ENCODE peak calls at places on chromosomes 5 and 9, in eight cellular contexts. B is upper lobe of left lung, P is prostate gland, A is vagina, Z is stomach, C is HCT116, M is transverse colon, Q is heart left ventricle. T is an unnamed sample. For H3K4me1, the result is how much of the 10 kb centered on the place peaks cover.

GRCh38 chr5:38607930-38608545 is 51.6 kb upstream of the LIFR start:
- DNase-seq in B (peak), C (no peak), M (no peak), A (no peak), P (peak), Z (no peak), Q (no peak), T (no peak)

GRCh38 chr9:37036237-37037136 is 2.4 kb upstream of the PAX5 start:
- DNase-seq in B (peak), C (no peak), M (peak), P (peak), Q (peak), A (no peak), Z (peak), T (peak)

GRCh38 chr9:38278931-38279532 is 113.5 kb upstream of the ALDH1B1 start:
- DNase-seq in A (peak), P (no peak), Q (no peak), C (no peak), M (no peak), Z (no peak), B (no peak), T (no peak)

GRCh38 chr5:129241755-129242154 is 147.2 kb downstream of the ISOC1 start:
- DNase-seq in A (no peak), B (no peak), M (no peak), Z (no peak), C (no peak), P (no peak), Q (no peak), T (no peak)

GRCh38 chr5:173180331-173180730 is 36.0 kb downstream of the BNIP1 start:
- DNase-seq in C (no peak), B (no peak), M (no peak), Z (no peak), P (no peak), A (no peak), Q (no peak), T (no peak)

GRCh38 chr9:36959681-36960574 is 74.1 kb downstream of the PAX5 start:
- DNase-seq in Z (no peak), Q (no peak), B (no peak), P (no peak), A (no peak), M (no peak), C (no peak), T (no peak)

GRCh38 chr5:151378616-151379015 is 31.3 kb upstream of the SLC36A2 start:
- DNase-seq in C (no peak), Q (no peak), B (no peak), A (no peak), M (no peak), P (no peak), Z (no peak), T (no peak)

GRCh38 chr9:84668204-84669007 is 1.1 kb upstream of the NTRK2 start:
- DNase-seq in Z (no peak), M (peak), Q (peak), C (peak), A (no peak), B (peak), P (no peak), T (peak)

GRCh38 chr5:91018712-91019371 is 364.3 kb downstream of the ARRDC3 start:
- DNase-seq in C (no peak), B (no peak), Z (no peak), A (no peak), M (no peak), Q (no peak), P (no peak), T (no peak)

GRCh38 chr5:57386958-57387357 is 95.7 kb downstream of the ACTBL2 start:
- DNase-seq in M (no peak), P (no peak), A (no peak), Z (no peak), Q (no peak), C (no peak), B (no peak), T (no peak)

GRCh38 chr5:14501353-14502162 is 80.0 kb upstream of the OTULINL start:
- DNase-seq in Q (no peak), B (no peak), M (no peak), P (no peak), C (no peak), Z (no peak), A (no peak), T (no peak)

GRCh38 chr9:126874546-126875314 is 14.3 kb downstream of the ZBTB34 start:
- DNase-seq in P (no peak), C (no peak), M (no peak), Q (no peak), Z (no peak), A (no peak), B (no peak), T (no peak)

GRCh38 chr5:81336528-81336927 is 35.1 kb downstream of the ZCCHC9 start:
- DNase-seq in C (no peak), Z (no peak), A (no peak), Q (no peak), P (no peak), M (no peak), B (no peak), T (no peak)

GRCh38 chr5:150853560-150853959 is 7.2 kb downstream of the IRGM start:
- DNase-seq in Q (no peak), P (no peak), M (no peak), Z (no peak), A (no peak), C (no peak), B (no peak), T (no peak)

GRCh38 chr9:36928670-36929349 is 105.3 kb downstream of the PAX5 start:
- DNase-seq in A (no peak), M (no peak), Q (no peak), Z (no peak), B (no peak), C (no peak), P (no peak), T (no peak)

GRCh38 chr5:81207009-81207408 is 26.1 kb upstream of the CKMT2 start:
- DNase-seq in M (no peak), Z (no peak), B (no peak), A (no peak), P (no peak), C (no peak), Q (no peak), T (no peak)

GRCh38 chr5:10485142-10485795 is 43.6 kb downstream of the ROPN1L start:
- DNase-seq in A (no peak), M (no peak), P (no peak), Q (peak), Z (peak), C (peak), B (no peak), T (peak)

GRCh38 chr5:112014771-112015170 is 257.8 kb upstream of the NREP start:
- DNase-seq in A (no peak), Z (no peak), C (no peak), Q (no peak), M (no peak), P (no peak), B (no peak), T (no peak)

GRCh38 chr5:136056336-136056735 is 27.5 kb downstream of the TGFBI start:
- DNase-seq in A (no peak), B (no peak), M (no peak), Q (no peak), Z (no peak), P (no peak), C (no peak), T (no peak)
- TF ChIP-seq POLR2A in A (no peak), B (no peak), M (no peak), Q (no peak), Z (no peak), P (no peak), C (no peak), T (no peak)

GRCh38 chr5:154708845-154709244 is 46.3 kb upstream of the LARP1 start:
- DNase-seq in Q (no peak), C (peak), B (peak), Z (no peak), A (no peak), M (no peak), P (no peak), T (no peak)
- H3K4me1 ChIP-seq in Q (under half), C (half or more), B (under half), Z (under half), A (under half), M (under half), P (under half), T (under half)

DNA sequence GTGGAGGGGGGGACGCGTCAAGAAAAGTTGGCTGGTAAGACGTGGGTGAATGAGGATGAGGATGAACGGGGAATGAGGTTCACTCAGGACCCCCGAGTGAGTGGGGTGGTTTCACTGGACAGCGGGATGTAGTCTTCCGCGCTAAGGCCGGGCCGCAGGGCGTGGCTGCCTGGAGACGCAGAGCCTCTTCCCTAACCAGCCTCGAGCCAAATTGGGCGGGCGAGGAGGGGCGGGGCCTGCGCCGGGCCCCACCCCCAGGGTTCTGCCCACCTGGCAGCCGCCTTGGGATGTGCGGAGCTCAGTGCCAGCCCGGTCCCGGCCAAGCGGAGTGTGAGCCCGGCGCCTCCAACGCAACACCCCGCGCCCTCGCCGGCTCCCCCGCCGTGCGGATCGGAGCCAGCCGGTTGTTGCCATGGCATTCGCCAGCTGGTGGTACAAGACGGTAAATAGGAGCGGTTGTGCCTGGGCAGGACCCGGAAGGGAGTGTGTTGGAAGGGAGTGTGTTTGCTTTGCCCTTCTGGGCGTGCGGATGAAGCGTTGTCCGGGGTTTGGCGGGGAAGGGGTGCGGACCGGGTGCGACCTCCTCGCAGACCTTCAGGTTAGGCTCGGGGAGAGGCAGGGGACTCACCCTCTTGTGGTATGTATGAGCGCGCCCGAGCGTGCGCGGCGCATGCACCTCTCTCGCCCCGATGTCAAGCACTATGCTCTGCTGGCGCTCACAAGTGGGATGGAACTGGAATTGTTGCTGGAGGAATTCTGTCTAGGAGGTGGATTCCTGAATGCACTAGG is 743 bp downstream of the CAST start:
- DNase-seq in Q (peak), Z (peak), B (peak), P (peak), M (peak), A (peak), C (peak), T (peak)
- TF ChIP-seq POLR2A in Q (peak), Z (no peak), B (peak), P (peak), M (peak), A (peak), C (no peak), T (peak)

GRCh38 chr5:52419357-52419756 is 368.4 kb upstream of the ITGA1 start:
- DNase-seq in B (no peak), P (no peak), A (no peak), Q (no peak), C (no peak), M (no peak), Z (no peak), T (no peak)
- H3K4me1 ChIP-seq in B (under half), P (under half), A (under half), Q (under half), C (under half), M (under half), Z (under half), T (under half)

T was measured in testis.